ENCODE peak calls at places on chromosomes 4 and X, in four cellular contexts. One of them, this sample, is unnamed.

GRCh38 chr4:176436500-176436973 is 116.8 kb downstream of the SPCS3 start:
- DNase-seq in omental fat pad: no peak
- DNase-seq in MM.1S: peak; percentile 39
- DNase-seq in right atrium auricular region: no peak
- DNase-seq in this sample: peak; percentile 28

GRCh38 chr4:105088110-105088879 is 58.4 kb upstream of the TET2 start:
- DNase-seq in omental fat pad: no peak
- DNase-seq in MM.1S: no peak
- DNase-seq in right atrium auricular region: no peak
- DNase-seq in this sample: peak; percentile 58

GRCh38 chrX:123481908-123482873 is 250.7 kb downstream of the THOC2 start:
- DNase-seq in omental fat pad: no peak
- DNase-seq in MM.1S: no peak
- DNase-seq in right atrium auricular region: no peak
- DNase-seq in this sample: peak; percentile 4

GRCh38 chr4:52051213-52051614 is at the start of gene SPATA18:
- DNase-seq in omental fat pad: no peak
- DNase-seq in MM.1S: no peak
- DNase-seq in right atrium auricular region: no peak
- DNase-seq in this sample: no peak

GRCh38 chrX:71999535-71999934 is 88.9 kb downstream of the NHSL2 start:
- DNase-seq in omental fat pad: no peak
- DNase-seq in MM.1S: no peak
- DNase-seq in right atrium auricular region: no peak
- DNase-seq in this sample: no peak

GRCh38 chr4:99885063-99885664 is 9.1 kb downstream of the LAMTOR3 start:
- DNase-seq in omental fat pad: no peak
- DNase-seq in MM.1S: peak; percentile 67
- DNase-seq in right atrium auricular region: no peak
- DNase-seq in this sample: peak; percentile 28

GRCh38 chrX:42778096-42778495 is at the start of gene PPP1R2C:
- DNase-seq in omental fat pad: no peak
- DNase-seq in MM.1S: no peak
- DNase-seq in right atrium auricular region: no peak
- DNase-seq in this sample: no peak

GRCh38 chr4:108674356-108674977 is 24.1 kb downstream of the OSTC start:
- DNase-seq in omental fat pad: no peak
- DNase-seq in MM.1S: no peak
- DNase-seq in right atrium auricular region: no peak
- DNase-seq in this sample: no peak

GRCh38 chrX:77788050-77788449 is 2.0 kb upstream of the ATRX start:
- DNase-seq in omental fat pad: no peak
- DNase-seq in MM.1S: no peak
- DNase-seq in right atrium auricular region: no peak
- DNase-seq in this sample: no peak

GRCh38 chr4:147899512-147899911 is 167.6 kb downstream of the ARHGAP10 start:
- DNase-seq in omental fat pad: no peak
- DNase-seq in MM.1S: no peak
- DNase-seq in right atrium auricular region: no peak
- DNase-seq in this sample: peak; percentile 3

DNA sequence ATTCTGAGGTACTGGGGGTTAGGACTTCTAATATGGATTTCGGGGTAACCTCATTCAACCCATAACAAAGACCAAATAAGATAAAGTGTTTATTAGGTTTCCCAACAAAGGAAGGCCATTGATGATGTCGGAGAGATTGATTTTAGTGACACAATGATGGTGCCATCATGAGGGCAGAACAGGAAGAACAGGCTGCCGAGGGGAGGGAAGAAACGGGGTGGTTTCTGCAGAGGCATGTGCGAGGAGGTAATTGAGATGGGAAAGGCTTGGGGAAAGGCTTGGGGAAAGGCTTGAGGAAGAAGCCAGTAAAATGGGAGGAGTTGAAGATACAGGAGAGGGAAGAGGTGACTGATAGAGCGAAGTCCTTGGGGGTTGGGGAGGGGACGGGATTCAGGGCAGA is 6.2 kb downstream of the HPSE start:
- DNase-seq in omental fat pad: no peak
- DNase-seq in MM.1S: peak; percentile 48
- DNase-seq in right atrium auricular region: no peak
- DNase-seq in this sample: no peak
- TF ChIP-seq CTCF in omental fat pad: no peak
- TF ChIP-seq CTCF in MM.1S: peak; percentile 60
- TF ChIP-seq CTCF in right atrium auricular region: no peak
- TF ChIP-seq CTCF in this sample: no peak

DNA sequence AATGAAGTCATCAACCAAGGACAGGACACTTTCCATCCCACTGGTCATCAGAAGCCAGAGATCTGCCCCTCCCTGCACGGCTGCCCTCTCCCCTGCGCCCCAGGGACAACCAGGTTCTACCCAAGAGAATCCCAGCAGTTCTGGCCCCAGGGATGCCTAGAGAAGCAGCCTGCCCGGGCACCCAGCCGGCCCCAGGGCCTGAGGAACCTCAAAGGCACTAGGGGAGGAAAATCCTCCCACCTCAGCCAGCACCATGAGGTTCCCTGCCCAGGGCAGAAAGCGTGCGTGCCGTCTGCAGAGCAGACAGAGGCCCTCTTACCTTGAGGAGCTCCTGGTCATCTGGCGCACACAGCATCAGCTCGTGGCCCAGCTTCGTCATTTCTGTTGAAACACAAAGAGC is 8.1 kb downstream of the HAUS7 start:
- DNase-seq in omental fat pad: no peak
- DNase-seq in MM.1S: no peak
- DNase-seq in right atrium auricular region: no peak
- DNase-seq in this sample: no peak
- TF ChIP-seq CTCF in omental fat pad: no peak
- TF ChIP-seq CTCF in MM.1S: no peak
- TF ChIP-seq CTCF in right atrium auricular region: no peak
- TF ChIP-seq CTCF in this sample: no peak

GRCh38 chr4:83962492-83962891 is 426.6 kb downstream of the GPAT3 start:
- DNase-seq in omental fat pad: no peak
- DNase-seq in MM.1S: no peak
- DNase-seq in right atrium auricular region: no peak
- DNase-seq in this sample: no peak

GRCh38 chr4:83959160-83959559 is 423.3 kb downstream of the GPAT3 start:
- DNase-seq in omental fat pad: no peak
- DNase-seq in MM.1S: no peak
- DNase-seq in right atrium auricular region: no peak
- DNase-seq in this sample: no peak

GRCh38 chr4:83964996-83965541 is 429.2 kb downstream of the GPAT3 start:
- DNase-seq in omental fat pad: no peak
- DNase-seq in MM.1S: no peak
- DNase-seq in right atrium auricular region: no peak
- DNase-seq in this sample: no peak

DNA sequence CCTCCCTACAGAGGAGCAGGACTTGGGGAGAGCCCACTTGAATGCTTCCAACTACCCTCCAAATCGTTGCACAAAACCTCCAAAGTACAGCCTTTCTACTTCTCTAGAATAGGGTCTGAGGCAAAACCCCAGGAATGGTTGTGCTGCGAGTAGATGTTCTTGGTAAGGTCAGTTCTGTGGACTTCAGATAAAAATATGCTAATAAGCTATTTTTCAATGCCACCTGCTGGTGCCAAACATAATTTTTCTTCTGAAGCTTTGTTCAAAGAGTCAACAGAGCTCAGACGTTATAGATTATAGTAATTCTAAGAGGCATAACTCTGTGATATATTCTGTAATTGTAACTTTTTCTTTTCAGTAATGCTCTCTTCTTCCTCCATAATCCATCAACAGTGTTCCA is 425.7 kb downstream of the GPAT3 start:
- DNase-seq in omental fat pad: no peak
- DNase-seq in MM.1S: peak; percentile 15
- DNase-seq in right atrium auricular region: no peak
- DNase-seq in this sample: no peak
- TF ChIP-seq CTCF in omental fat pad: no peak
- TF ChIP-seq CTCF in MM.1S: no peak
- TF ChIP-seq CTCF in right atrium auricular region: peak; percentile 35
- TF ChIP-seq CTCF in this sample: peak; percentile 32

DNA sequence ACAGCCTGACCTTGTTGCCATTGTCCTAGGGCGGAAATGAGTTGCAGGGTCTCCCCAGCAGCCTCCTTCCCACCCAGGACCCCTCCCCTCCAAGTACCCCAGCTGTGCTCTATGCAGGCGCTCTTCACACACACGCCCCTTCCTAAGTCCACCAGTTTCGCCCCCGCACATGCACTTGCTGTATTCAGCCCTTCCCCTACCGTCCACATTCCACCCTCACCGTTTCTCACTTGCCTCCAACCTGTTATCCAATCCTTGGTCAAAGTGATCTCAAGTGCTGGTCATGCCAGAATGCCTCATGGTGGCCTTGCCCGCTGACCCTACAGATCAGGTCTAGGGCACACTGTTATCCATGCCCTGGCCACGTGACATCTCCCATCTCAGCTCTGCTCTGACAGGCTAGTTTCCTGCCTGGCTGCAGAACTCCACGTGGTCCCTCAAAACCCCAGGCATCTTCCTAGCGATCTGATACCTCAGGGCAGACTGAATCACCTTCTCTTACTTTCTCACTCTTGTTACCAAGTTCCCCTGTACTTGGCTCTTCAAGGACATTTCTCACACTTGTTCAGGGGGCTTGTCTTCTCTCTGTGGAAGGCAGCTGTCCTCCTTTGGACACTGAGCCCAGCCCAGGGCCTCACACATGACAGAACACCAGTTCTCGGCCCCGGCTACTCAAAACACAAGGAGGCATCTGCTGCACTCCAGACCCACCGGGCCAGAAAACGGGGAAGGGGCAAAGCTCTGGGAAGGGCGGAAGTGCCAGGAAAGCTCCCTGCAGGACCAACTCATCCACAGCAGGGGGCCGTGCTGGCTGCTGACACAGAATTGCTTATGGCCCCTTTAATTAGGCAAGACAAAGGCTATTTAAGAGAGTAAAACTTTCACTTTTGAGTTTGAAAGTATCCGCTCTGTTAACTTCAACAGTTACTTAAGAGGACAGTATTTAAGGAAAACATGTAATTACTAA is 39.9 kb downstream of the NSG1 start:
- DNase-seq in omental fat pad: no peak
- DNase-seq in MM.1S: no peak
- DNase-seq in right atrium auricular region: peak; percentile 42
- DNase-seq in this sample: no peak
- TF ChIP-seq CTCF in omental fat pad: no peak
- TF ChIP-seq CTCF in MM.1S: no peak
- TF ChIP-seq CTCF in right atrium auricular region: no peak
- TF ChIP-seq CTCF in this sample: no peak

GRCh38 chrX:132092439-132093065 is 35.3 kb downstream of the FRMD7 start:
- DNase-seq in omental fat pad: peak; percentile 35
- DNase-seq in MM.1S: peak; percentile 56
- DNase-seq in right atrium auricular region: peak; percentile 71
- DNase-seq in this sample: peak; percentile 27
- TF ChIP-seq CTCF in omental fat pad: no peak
- TF ChIP-seq CTCF in MM.1S: peak; percentile 73
- TF ChIP-seq CTCF in right atrium auricular region: peak; percentile 79
- TF ChIP-seq CTCF in this sample: peak; percentile 86

GRCh38 chrX:67693928-67694327 is 150.1 kb downstream of the AR start:
- DNase-seq in omental fat pad: no peak
- DNase-seq in MM.1S: peak; percentile 48
- DNase-seq in right atrium auricular region: no peak
- DNase-seq in this sample: no peak
- TF ChIP-seq CTCF in omental fat pad: no peak
- TF ChIP-seq CTCF in MM.1S: no peak
- TF ChIP-seq CTCF in right atrium auricular region: no peak
- TF ChIP-seq CTCF in this sample: no peak

GRCh38 chr4:15848191-15848842 is 70.2 kb downstream of the CD38 start:
- DNase-seq in omental fat pad: no peak
- DNase-seq in MM.1S: no peak
- DNase-seq in right atrium auricular region: no peak
- DNase-seq in this sample: no peak
- TF ChIP-seq CTCF in omental fat pad: no peak
- TF ChIP-seq CTCF in MM.1S: no peak
- TF ChIP-seq CTCF in right atrium auricular region: no peak
- TF ChIP-seq CTCF in this sample: no peak

GRCh38 chr4:126341927-126342326 is 1027.2 kb downstream of the FAT4 start:
- DNase-seq in omental fat pad: no peak
- DNase-seq in MM.1S: no peak
- DNase-seq in right atrium auricular region: no peak
- DNase-seq in this sample: no peak

GRCh38 chr4:126344472-126344871 is 1029.7 kb downstream of the FAT4 start:
- DNase-seq in omental fat pad: no peak
- DNase-seq in MM.1S: no peak
- DNase-seq in right atrium auricular region: no peak
- DNase-seq in this sample: no peak

GRCh38 chr4:126346654-126347053 is 1031.9 kb downstream of the FAT4 start:
- DNase-seq in omental fat pad: no peak
- DNase-seq in MM.1S: no peak
- DNase-seq in right atrium auricular region: no peak
- DNase-seq in this sample: no peak
- TF ChIP-seq CTCF in omental fat pad: no peak
- TF ChIP-seq CTCF in MM.1S: no peak
- TF ChIP-seq CTCF in right atrium auricular region: no peak
- TF ChIP-seq CTCF in this sample: no peak

This sample was measured in AG09319.